ENCODE peak calls at places on chromosomes 7 and 10, in six cellular contexts. G is tibial artery, O is testis, X is heart left ventricle, C is right atrium auricular region, E is pancreas. J is an unnamed sample.
A peak's percentile ranks its signal among the peaks of the same experiment; 100 is the strongest.

GRCh38 chr10:27995311-27995710 is 3.6 kb downstream of the ODAD2 start:
- DNase-seq in G (no peak), O (no peak), X (no peak), C (no peak), E (no peak), J (no peak)

GRCh38 chr7:49768254-49768653 is 5.2 kb upstream of the VWC2 start:
- DNase-seq in G (no peak), O (no peak), X (no peak), C (no peak), E (no peak), J (no peak)

GRCh38 chr7:148584154-148584827 is 6.3 kb upstream of the C7orf33 start:
- DNase-seq in G (no peak), O (no peak), X (no peak), C (no peak), E (no peak), J (no peak)

GRCh38 chr10:33271969-33272583 is 62.4 kb downstream of the NRP1 start:
- DNase-seq in G (no peak), O (no peak), X (no peak), C (no peak), E (no peak), J (no peak)

GRCh38 chr7:83547526-83547925 is 101.4 kb downstream of the SEMA3E start:
- DNase-seq in G (no peak), O (no peak), X (no peak), C (no peak), E (peak; percentile 39), J (no peak)

GRCh38 chr10:49518982-49519578 is 19.8 kb downstream of the ERCC6 start:
- DNase-seq in G (no peak), O (peak; percentile 46), X (no peak), C (no peak), E (no peak), J (peak; percentile 19)

GRCh38 chr7:44681645-44682044 is 67.0 kb upstream of the ZMIZ2 start:
- DNase-seq in G (no peak), O (no peak), X (no peak), C (no peak), E (no peak), J (no peak)

GRCh38 chr7:108358553-108358952 is 97.7 kb downstream of the NRCAM start:
- DNase-seq in G (no peak), O (no peak), X (no peak), C (no peak), E (peak; percentile 91), J (no peak)

GRCh38 chr7:104982773-104983619 is 31.0 kb upstream of the KMT2E start:
- DNase-seq in G (no peak), O (no peak), X (no peak), C (no peak), E (no peak), J (no peak)

GRCh38 chr10:7788640-7789335 is 811 bp downstream of the ATP5F1C start:
- DNase-seq in G (no peak), O (peak; percentile 46), X (no peak), C (no peak), E (peak; percentile 36), J (no peak)

GRCh38 chr7:55527314-55527713 is 45.0 kb downstream of the VOPP1 start:
- DNase-seq in G (no peak), O (no peak), X (no peak), C (no peak), E (no peak), J (no peak)

GRCh38 chr10:117681104-117681503 is 138.6 kb downstream of the EMX2 start:
- DNase-seq in G (no peak), O (no peak), X (no peak), C (no peak), E (no peak), J (no peak)

GRCh38 chr7:82257118-82257695 is 186.4 kb downstream of the CACNA2D1 start:
- DNase-seq in G (no peak), O (no peak), X (no peak), C (no peak), E (no peak), J (no peak)

GRCh38 chr7:48177271-48177670 is 6.0 kb downstream of the ABCA13 start:
- DNase-seq in G (no peak), O (no peak), X (no peak), C (no peak), E (no peak), J (no peak)

GRCh38 chr7:125834421-125834820 is 904.8 kb upstream of the POT1 start:
- DNase-seq in G (no peak), O (no peak), X (no peak), C (no peak), E (no peak), J (no peak)

GRCh38 chr10:117804470-117805011 is 242.2 kb downstream of the RAB11FIP2 start:
- DNase-seq in G (no peak), O (no peak), X (no peak), C (peak; percentile 47), E (no peak), J (no peak)

GRCh38 chr7:538764-539685 is 19.4 kb upstream of the PDGFA start:
- DNase-seq in G (no peak), O (no peak), X (no peak), C (no peak), E (no peak), J (peak; percentile 5)

GRCh38 chr10:507908-508444 is 181.5 kb downstream of the DIP2C start:
- DNase-seq in G (no peak), O (no peak), X (no peak), C (no peak), E (no peak), J (no peak)

GRCh38 chr10:94286898-94287297 is 75.8 kb downstream of the NOC3L start:
- DNase-seq in G (no peak), O (no peak), X (no peak), C (no peak), E (no peak), J (no peak)

GRCh38 chr10:114658175-114658574 is at the start of gene ABLIM1:
- DNase-seq in G (no peak), O (no peak), X (no peak), C (no peak), E (no peak), J (no peak)

GRCh38 chr7:157658851-157659412 is 322.1 kb downstream of the DNAJB6 start:
- DNase-seq in G (no peak), O (no peak), X (no peak), C (no peak), E (no peak), J (no peak)

GRCh38 chr10:95756796-95757657 is 1.1 kb downstream of the ENTPD1 start:
- DNase-seq in G (no peak), O (no peak), X (no peak), C (no peak), E (no peak), J (no peak)

GRCh38 chr10:66228887-66229286 is 696.9 kb upstream of the LRRTM3 start:
- DNase-seq in G (no peak), O (no peak), X (no peak), C (no peak), E (no peak), J (no peak)

GRCh38 chr10:101014966-101015581 is 15.5 kb downstream of the LZTS2 start:
- DNase-seq in G (no peak), O (no peak), X (no peak), C (no peak), E (no peak), J (no peak)

GRCh38 chr7:83072576-83073517 is 89.8 kb downstream of the PCLO start:
- DNase-seq in G (no peak), O (no peak), X (no peak), C (no peak), E (no peak), J (no peak)

GRCh38 chr10:120423350-120424197 is 33.5 kb upstream of the PLPP4 start:
- DNase-seq in G (no peak), O (peak; percentile 75), X (no peak), C (no peak), E (no peak), J (peak; percentile 12)

GRCh38 chr10:33073641-33074410 is 115.8 kb upstream of the ITGB1 start:
- DNase-seq in G (no peak), O (no peak), X (no peak), C (no peak), E (no peak), J (no peak)

GRCh38 chr7:47326220-47326619 is 255.7 kb downstream of the TNS3 start:
- DNase-seq in G (no peak), O (no peak), X (no peak), C (no peak), E (no peak), J (no peak)

GRCh38 chr10:821322-821721 is 110.2 kb downstream of the LARP4B start:
- DNase-seq in G (no peak), O (no peak), X (no peak), C (no peak), E (no peak), J (no peak)

GRCh38 chr7:79217976-79218626 is 235.4 kb downstream of the MAGI2 start:
- DNase-seq in G (no peak), O (no peak), X (no peak), C (no peak), E (no peak), J (no peak)
- H3K4me1 ChIP-seq in G (no peaks in the 10 kb centered on the region), O (no peaks in the 10 kb centered on the region), X (no peaks in the 10 kb centered on the region), C (no peaks in the 10 kb centered on the region), E (no peaks in the 10 kb centered on the region), J (no peaks in the 10 kb centered on the region)

DNA sequence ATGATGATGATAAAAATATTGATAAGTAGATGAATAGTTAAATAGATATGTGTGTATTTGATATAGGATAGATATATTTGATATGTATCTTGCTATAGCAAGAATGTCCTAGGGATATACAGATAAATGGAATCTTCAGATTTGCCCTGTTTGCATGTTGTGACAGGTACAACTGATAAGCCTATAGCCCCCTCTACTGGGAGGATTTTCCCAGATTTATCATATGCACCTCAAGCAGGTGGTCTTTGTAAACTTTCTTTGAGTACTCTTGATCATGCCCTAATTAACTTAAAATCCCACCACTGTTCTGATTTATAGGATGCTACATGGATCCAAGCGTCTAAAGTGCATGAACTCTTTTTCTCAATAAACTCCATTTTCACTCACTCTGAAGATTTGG is 1050.7 kb downstream of the SORCS3 start:
- DNase-seq in G (no peak), O (peak; percentile 22), X (no peak), C (no peak), E (no peak), J (no peak)
- TF ChIP-seq CTCF in G (no peak), O (no peak), X (peak; percentile 21), C (peak; percentile 44), E (no peak), J (no peak)

GRCh38 chr7:117724898-117725297 is 148.3 kb downstream of the CTTNBP2 start:
- DNase-seq in G (no peak), O (no peak), X (no peak), C (no peak), E (no peak), J (no peak)
- H3K4me3 ChIP-seq in G (no peak overlapping the region), O (no peak overlapping the region), X (no peak overlapping the region), C (no peak overlapping the region), E (no peak overlapping the region), J (no peak overlapping the region)

DNA sequence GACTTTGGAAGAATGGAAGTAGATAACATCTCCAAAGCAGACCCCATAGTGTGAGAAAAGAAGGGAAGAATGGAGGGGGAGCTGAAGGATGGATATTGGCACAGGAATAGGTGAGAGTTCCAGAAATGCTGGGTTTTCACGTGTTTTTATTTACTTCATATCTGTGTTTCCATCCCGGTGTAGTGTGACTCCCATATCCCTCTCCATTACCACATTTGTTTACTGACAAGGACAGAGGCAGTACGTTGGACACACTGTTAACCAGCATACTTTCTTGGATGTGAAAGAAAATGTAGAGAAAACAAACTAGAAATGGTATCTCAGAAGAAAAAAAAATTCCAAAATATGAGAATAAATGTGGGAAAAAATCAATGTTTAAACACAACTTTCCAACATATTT is 124.4 kb upstream of the PFKP start:
- DNase-seq in G (no peak), O (no peak), X (no peak), C (no peak), E (no peak), J (no peak)
- H3K4me1 ChIP-seq in G (no peaks in the 10 kb centered on the region), O (no peaks in the 10 kb centered on the region), X (no peaks in the 10 kb centered on the region), C (no peaks in the 10 kb centered on the region), E (no peaks in the 10 kb centered on the region), J (no peaks in the 10 kb centered on the region)

GRCh38 chr7:4883352-4884144 is at the start of gene RADIL:
- DNase-seq in G (peak; percentile 93), O (peak; percentile 97), X (peak; percentile 95), C (peak; percentile 95), E (peak; percentile 94), J (peak; percentile 94)
- TF ChIP-seq CTCF in G (peak; percentile 88), O (peak; percentile 84), X (peak; percentile 84), C (peak; percentile 94), E (peak; percentile 91), J (peak; percentile 74)

J was measured in heart right ventricle.